ENCODE peak calls at places on chromosomes 6 and 20, in six cellular contexts. Z is right lobe of liver, V is spleen, S is prostate gland, A is tibial artery, R is lower lobe of right lung. W is an unnamed sample.
A peak's percentile ranks its signal among the peaks of the same experiment; 100 is the strongest.

GRCh38 chr6:128455959-128456358 is 64.4 kb downstream of the PTPRK start:
- DNase-seq in R (no peak), Z (no peak), A (no peak), S (no peak), V (no peak), W (no peak)

GRCh38 chr6:127518710-127519468 is at the start of gene MTCL3:
- DNase-seq in A (no peak), Z (no peak), S (no peak), V (no peak), R (no peak), W (peak; percentile 73)

GRCh38 chr6:78530208-78530607 is 337.1 kb upstream of the IRAK1BP1 start:
- DNase-seq in R (no peak), V (no peak), S (no peak), Z (no peak), A (no peak), W (no peak)

GRCh38 chr20:3745686-3746173 is 13.2 kb downstream of the HSPA12B start:
- DNase-seq in S (no peak), Z (no peak), R (no peak), A (no peak), V (peak; percentile 62), W (no peak)

GRCh38 chr6:3786131-3786530 is 34.6 kb upstream of the PXDC1 start:
- DNase-seq in Z (no peak), S (no peak), V (no peak), R (no peak), A (no peak), W (no peak)

GRCh38 chr20:47464380-47465101 is 37.1 kb upstream of the NCOA3 start:
- DNase-seq in Z (peak; percentile 36), R (no peak), S (peak; percentile 94), V (no peak), A (peak; percentile 90), W (no peak)

GRCh38 chr6:114200896-114201295 is 141.9 kb downstream of the HS3ST5 start:
- DNase-seq in R (no peak), V (no peak), S (no peak), A (no peak), Z (no peak), W (no peak)

GRCh38 chr20:36408219-36408618 is 102.1 kb downstream of the DLGAP4 start:
- DNase-seq in R (no peak), S (no peak), V (no peak), Z (peak; percentile 45), A (no peak), W (peak; percentile 66)

GRCh38 chr20:24491043-24491756 is 21.8 kb downstream of the SYNDIG1 start:
- DNase-seq in V (peak; percentile 55), S (no peak), A (no peak), Z (no peak), R (no peak), W (no peak)

GRCh38 chr20:21702553-21703467 is 2.7 kb upstream of the PAX1 start:
- DNase-seq in Z (peak; percentile 54), R (no peak), S (peak; percentile 45), A (no peak), V (peak; percentile 66), W (peak; percentile 63)

GRCh38 chr6:163860194-163861081 is 445.9 kb downstream of the QKI start:
- DNase-seq in V (no peak), A (no peak), Z (no peak), S (no peak), R (no peak), W (peak; percentile 35)

GRCh38 chr6:9540534-9541126 is 874.2 kb downstream of the TFAP2A start:
- DNase-seq in S (peak; percentile 20), R (no peak), A (no peak), Z (no peak), V (no peak), W (no peak)

GRCh38 chr20:46128310-46129151 is 10.4 kb downstream of the CD40 start:
- DNase-seq in Z (peak; percentile 29), V (peak; percentile 74), R (no peak), A (no peak), S (no peak), W (peak; percentile 75)

GRCh38 chr6:136410201-136411027 is 120.8 kb upstream of the BCLAF1 start:
- DNase-seq in S (no peak), R (no peak), A (no peak), V (no peak), Z (no peak), W (no peak)
- H3K4me1 ChIP-seq in S (no peaks in the 10 kb centered on the region), R (peaks cover 3% of the 10 kb centered on the region), A (peaks cover 22% of the 10 kb centered on the region), V (peaks cover 9% of the 10 kb centered on the region), Z (no peaks in the 10 kb centered on the region), W (no peaks in the 10 kb centered on the region)

DNA sequence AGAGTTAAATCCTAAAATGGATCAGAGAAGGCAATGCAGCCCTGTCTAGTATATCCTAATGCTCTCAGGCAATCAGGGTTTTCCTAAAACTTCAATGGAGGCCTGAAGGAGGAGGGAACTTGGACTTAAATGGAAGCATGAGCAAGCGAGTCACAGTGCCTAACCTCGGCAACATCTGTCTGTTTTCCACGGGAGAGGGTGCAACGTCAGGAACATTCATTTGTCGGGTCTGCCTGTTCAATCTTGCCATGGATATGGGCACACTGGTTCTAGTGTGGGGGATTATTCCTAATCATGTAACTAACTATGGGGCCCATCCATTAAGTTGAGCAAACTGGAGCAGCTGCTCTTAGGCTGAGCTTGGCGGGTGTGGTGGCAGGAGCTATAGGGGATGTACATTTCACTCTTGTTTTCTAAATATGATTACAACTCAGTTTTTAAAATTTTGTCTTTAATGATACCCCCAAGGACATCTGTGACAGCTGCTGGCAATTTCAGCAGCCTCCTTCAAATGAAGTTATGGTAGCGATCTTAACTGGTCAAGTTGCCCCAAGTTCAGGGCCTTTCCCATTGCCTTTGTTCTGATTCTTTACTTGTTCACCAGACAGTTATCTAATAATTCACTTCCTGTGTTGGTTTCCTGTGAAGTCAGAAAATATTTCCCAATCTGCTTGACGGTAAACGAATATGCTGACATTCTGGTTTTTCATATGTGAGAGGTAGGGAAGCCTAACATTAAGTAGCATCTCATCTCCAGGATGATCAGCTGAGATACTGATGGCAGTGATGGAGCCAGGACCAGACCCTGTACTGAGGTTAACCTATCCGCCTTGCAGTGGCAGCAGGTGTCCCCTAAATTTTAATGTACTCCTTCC is 21.6 kb downstream of the DSE start:
- DNase-seq in A (no peak), Z (no peak), R (no peak), V (no peak), S (no peak), W (no peak)
- H3K27ac ChIP-seq in A (no peak overlapping the region), Z (peak overlapping the region; percentile 9), R (peak overlapping the region; percentile 52), V (peak overlapping the region; percentile 87), S (no peak overlapping the region), W (no peak overlapping the region)

GRCh38 chr20:18254615-18255014 is 33.7 kb upstream of the ZNF133 start:
- DNase-seq in S (no peak), A (no peak), V (no peak), Z (no peak), R (no peak), W (no peak)

GRCh38 chr20:18256440-18257090 is 31.8 kb upstream of the ZNF133 start:
- DNase-seq in A (no peak), V (no peak), S (no peak), Z (no peak), R (no peak), W (no peak)

GRCh38 chr20:18259730-18260129 is 28.6 kb upstream of the ZNF133 start:
- DNase-seq in V (no peak), S (no peak), R (no peak), A (no peak), Z (no peak), W (no peak)

GRCh38 chr20:18255526-18255925 is 32.8 kb upstream of the ZNF133 start:
- DNase-seq in V (no peak), S (no peak), R (no peak), Z (no peak), A (no peak), W (no peak)

GRCh38 chr20:18258126-18258860 is 30.0 kb upstream of the ZNF133 start:
- DNase-seq in R (no peak), V (no peak), S (no peak), Z (no peak), A (no peak), W (no peak)
- TF ChIP-seq CTCF in R (no peak), V (no peak), S (no peak), Z (no peak), A (no peak), W (no peak)

DNA sequence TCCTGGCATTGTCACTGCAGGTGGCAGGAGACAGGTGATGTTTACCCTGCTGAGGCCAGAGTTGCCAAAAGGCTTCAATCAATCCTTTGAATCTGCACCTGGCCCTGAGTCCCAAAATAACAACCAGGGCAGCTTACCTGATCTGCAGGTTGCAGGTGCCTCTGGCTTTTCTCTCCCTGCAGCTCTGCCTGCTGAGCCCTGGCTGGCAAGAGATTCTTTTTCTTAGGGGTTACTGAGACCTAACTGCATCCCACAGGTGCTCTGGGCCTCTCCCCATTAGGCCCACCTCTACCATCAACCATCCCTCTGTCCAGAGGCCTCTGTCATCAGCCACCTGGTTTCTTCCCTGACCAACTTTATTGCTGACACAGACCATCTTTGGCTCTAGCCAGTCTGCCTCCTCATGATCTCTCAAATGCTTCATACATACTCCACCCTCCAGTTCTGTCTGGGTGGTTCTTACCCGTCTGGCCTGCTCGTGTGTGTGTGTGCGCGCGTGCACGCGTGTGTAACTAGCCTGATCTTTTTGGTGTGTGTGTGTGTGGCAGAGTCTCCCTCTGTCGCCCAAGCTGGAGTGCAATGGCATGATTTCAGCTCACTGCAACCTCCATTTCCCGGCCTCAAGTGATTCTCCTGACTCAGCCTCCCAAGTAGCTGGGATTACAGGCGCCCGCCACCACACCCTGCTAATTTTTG is 13.7 kb downstream of the BCL2L1 start:
- DNase-seq in S (no peak), A (no peak), Z (no peak), V (peak; percentile 43), R (no peak), W (no peak)
- H3K4me1 ChIP-seq in S (peaks cover 37% of the 10 kb centered on the region), A (peaks cover 99% of the 10 kb centered on the region), Z (peaks cover 10% of the 10 kb centered on the region), V (peaks cover 100% of the 10 kb centered on the region), R (peaks cover 96% of the 10 kb centered on the region), W (peaks cover 70% of the 10 kb centered on the region)

GRCh38 chr6:119283214-119283613 is 66.3 kb downstream of the MAN1A1 start:
- DNase-seq in R (no peak), Z (no peak), V (no peak), S (no peak), A (no peak), W (no peak)
- H3K27ac ChIP-seq in R (no peak overlapping the region), Z (no peak overlapping the region), V (no peak overlapping the region), S (no peak overlapping the region), A (no peak overlapping the region), W (peak overlapping the region; percentile 80)

GRCh38 chr6:39167321-39167720 is 52.3 kb upstream of the SAYSD1 start:
- DNase-seq in A (no peak), S (no peak), R (no peak), Z (no peak), V (no peak), W (no peak)
- TF ChIP-seq CTCF in A (no peak), S (no peak), R (no peak), Z (no peak), V (no peak), W (no peak)

GRCh38 chr20:20317195-20318113 is 50.5 kb upstream of the INSM1 start:
- DNase-seq in Z (no peak), A (no peak), R (no peak), V (no peak), S (no peak), W (no peak)

GRCh38 chr20:20318318-20319161 is 49.4 kb upstream of the INSM1 start:
- DNase-seq in R (no peak), Z (no peak), V (no peak), A (no peak), S (no peak), W (no peak)

GRCh38 chr20:20312562-20312961 is 55.3 kb upstream of the INSM1 start:
- DNase-seq in Z (no peak), R (no peak), S (no peak), A (no peak), V (no peak), W (no peak)
- H3K4me1 ChIP-seq in Z (no peaks in the 10 kb centered on the region), R (peaks cover 6% of the 10 kb centered on the region), S (no peaks in the 10 kb centered on the region), A (no peaks in the 10 kb centered on the region), V (peaks cover 8% of the 10 kb centered on the region), W (no peaks in the 10 kb centered on the region)

W was measured in kidney.